ENCODE peak calls at places on chromosome 22, in seven cellular contexts. N is DMS153; R is activated CD8-positive, alpha-beta T cell treated with anti-CD3 and anti-CD28 coated beads for 36 hours; V is G401; X is NCI-H1092; C is activated effector memory CD4-positive, alpha-beta T cell treated with Interleukin-2 at 50 U/mL for 16 hours; Z is stimulated activated CD4-positive, alpha-beta T cell treated with anti-CD3 and anti-CD28 coated beads, Interleukin-12 subunit alpha, Interleukin-12 subunit beta, amount 100 ng/mL, for 4 hours. P is an unnamed sample.

GRCh38 chr22:23922921-23923320 is 28.7 kb downstream of the MIF start:
- DNase-seq in N (no peak), R (no peak), V (no peak), X (no peak), C (no peak), Z (no peak), P (no peak)

GRCh38 chr22:20651286-20651685 is 122.6 kb upstream of the SERPIND1 start:
- DNase-seq in N (no peak), R (no peak), V (no peak), X (no peak), C (no peak), Z (no peak), P (no peak)

GRCh38 chr22:41844036-41844435 is 11.1 kb downstream of the SREBF2 start:
- DNase-seq in N (no peak), R (no peak), V (no peak), X (no peak), C (no peak), Z (no peak), P (no peak)

GRCh38 chr22:29187831-29188230 is 17.9 kb upstream of the EMID1 start:
- DNase-seq in N (no peak), R (no peak), V (peak), X (no peak), C (no peak), Z (no peak), P (no peak)

GRCh38 chr22:38027487-38027886 is 29.7 kb upstream of the PICK1 start:
- DNase-seq in N (no peak), R (no peak), V (no peak), X (no peak), C (no peak), Z (no peak), P (no peak)

GRCh38 chr22:40685406-40685805 is 6.1 kb downstream of the MCHR1 start:
- DNase-seq in N (no peak), R (peak), V (no peak), X (no peak), C (no peak), Z (no peak), P (no peak)

GRCh38 chr22:19086944-19087343 is 35.3 kb downstream of the DGCR2 start:
- DNase-seq in N (no peak), R (no peak), V (no peak), X (no peak), C (no peak), Z (no peak), P (no peak)

GRCh38 chr22:37752189-37753061 is 55.3 kb upstream of the GCAT start:
- DNase-seq in N (peak), R (no peak), V (peak), X (peak), C (no peak), Z (no peak), P (no peak)

GRCh38 chr22:46936378-46936916 is 174.0 kb downstream of the TBC1D22A start:
- DNase-seq in N (no peak), R (no peak), V (no peak), X (no peak), C (no peak), Z (no peak), P (no peak)

GRCh38 chr22:41341990-41342389 is 39.8 kb upstream of the TEF start:
- DNase-seq in N (no peak), R (peak), V (no peak), X (no peak), C (no peak), Z (no peak), P (no peak)

GRCh38 chr22:28514314-28514713 is 165.3 kb downstream of the TTC28 start:
- DNase-seq in N (no peak), R (no peak), V (peak), X (no peak), C (no peak), Z (no peak), P (no peak)

GRCh38 chr22:48752451-48753380 is 1075.0 kb downstream of the BRD1 start:
- DNase-seq in N (no peak), R (no peak), V (no peak), X (no peak), C (no peak), Z (no peak), P (peak)